ENCODE peak calls at places on chromosomes 1 and 21, in six cellular contexts. Z is stomach, Y is uterus, Q is gastrocnemius medialis, O is IMR-90, M is transverse colon. C is an unnamed sample.

GRCh38 chr1:145960468-145961108 is 2.8 kb upstream of the LIX1L start:
- DNase-seq in Z (peak), Y (peak), Q (peak), O (peak), M (peak), C (peak)

GRCh38 chr1:73105755-73106154 is 823.4 kb upstream of the NEGR1 start:
- DNase-seq in Z (no peak), Y (no peak), Q (no peak), O (no peak), M (no peak), C (no peak)

GRCh38 chr1:173474097-173474779 is 2.9 kb upstream of the PRDX6 start:
- DNase-seq in Z (no peak), Y (no peak), Q (no peak), O (peak), M (peak), C (no peak)

GRCh38 chr1:208601569-208601968 is 357.4 kb upstream of the PLXNA2 start:
- DNase-seq in Z (no peak), Y (no peak), Q (no peak), O (no peak), M (no peak), C (no peak)

GRCh38 chr1:71228236-71228635 is 147.4 kb upstream of the ZRANB2 start:
- DNase-seq in Z (no peak), Y (no peak), Q (no peak), O (no peak), M (no peak), C (no peak)

GRCh38 chr1:192805832-192806323 is 3.0 kb upstream of the RGS2 start:
- DNase-seq in Z (no peak), Y (no peak), Q (no peak), O (peak), M (no peak), C (no peak)

GRCh38 chr1:11629184-11629583 is 25.0 kb downstream of the FBXO2 start:
- DNase-seq in Z (no peak), Y (no peak), Q (no peak), O (no peak), M (no peak), C (no peak)

GRCh38 chr1:98325646-98326441 is 335.7 kb upstream of the SNX7 start:
- DNase-seq in Z (peak), Y (no peak), Q (peak), O (peak), M (peak), C (peak)

GRCh38 chr1:243715285-243715684 is 134.8 kb downstream of the AKT3 start:
- DNase-seq in Z (no peak), Y (no peak), Q (no peak), O (no peak), M (no peak), C (no peak)

GRCh38 chr1:234845097-234845660 is 235.2 kb upstream of the IRF2BP2 start:
- DNase-seq in Z (no peak), Y (no peak), Q (no peak), O (no peak), M (no peak), C (no peak)

GRCh38 chr1:24257373-24257772 is 61.8 kb upstream of the GRHL3 start:
- DNase-seq in Z (no peak), Y (no peak), Q (no peak), O (no peak), M (no peak), C (no peak)

GRCh38 chr1:34066921-34067603 is 98.0 kb downstream of the CSMD2 start:
- DNase-seq in Z (no peak), Y (no peak), Q (no peak), O (peak), M (no peak), C (no peak)

GRCh38 chr1:248596615-248597014 is 885 bp downstream of the OR2T10 start:
- DNase-seq in Z (no peak), Y (no peak), Q (no peak), O (no peak), M (no peak), C (no peak)

GRCh38 chr1:158146739-158147138 is 34.0 kb upstream of the CD1D start:
- DNase-seq in Z (no peak), Y (no peak), Q (no peak), O (no peak), M (no peak), C (no peak)

GRCh38 chr1:168135982-168136708 is 585 bp downstream of the GPR161 start:
- DNase-seq in Z (no peak), Y (peak), Q (no peak), O (peak), M (peak), C (peak)

GRCh38 chr1:4587721-4588120 is 66.7 kb upstream of the AJAP1 start:
- DNase-seq in Z (no peak), Y (no peak), Q (no peak), O (no peak), M (no peak), C (peak)

GRCh38 chr1:164611754-164612642 is 53.0 kb downstream of the PBX1 start:
- DNase-seq in Z (peak), Y (peak), Q (peak), O (peak), M (peak), C (peak)

GRCh38 chr1:210496063-210496462 is 167.4 kb downstream of the HHAT start:
- DNase-seq in Z (no peak), Y (no peak), Q (no peak), O (peak), M (no peak), C (no peak)

GRCh38 chr1:154987326-154987725 is 4.2 kb downstream of the FLAD1 start:
- DNase-seq in Z (no peak), Y (no peak), Q (no peak), O (no peak), M (no peak), C (no peak)

GRCh38 chr1:154992721-154993571 is 440 bp upstream of the LENEP start:
- DNase-seq in Z (no peak), Y (no peak), Q (no peak), O (peak), M (no peak), C (no peak)

GRCh38 chr1:154988053-154988954 is 5.1 kb upstream of the LENEP start:
- DNase-seq in Z (no peak), Y (no peak), Q (no peak), O (no peak), M (no peak), C (no peak)

GRCh38 chr1:154990276-154990675 is 3.1 kb upstream of the LENEP start:
- DNase-seq in Z (no peak), Y (no peak), Q (no peak), O (no peak), M (no peak), C (no peak)

GRCh38 chr1:154989195-154989860 is 4.1 kb upstream of the LENEP start:
- DNase-seq in Z (no peak), Y (no peak), Q (no peak), O (no peak), M (no peak), C (no peak)
- TF ChIP-seq POLR2A in Z (no peak), Y (no peak), Q (no peak), O (no peak), M (no peak), C (no peak)

GRCh38 chr1:116516631-116517030 is 54.2 kb downstream of the CD58 start:
- DNase-seq in Z (no peak), Y (no peak), Q (no peak), O (no peak), M (no peak), C (no peak)

GRCh38 chr1:116525440-116525839 is 45.4 kb downstream of the CD58 start:
- DNase-seq in Z (no peak), Y (no peak), Q (no peak), O (no peak), M (no peak), C (no peak)

GRCh38 chr1:116518400-116518799 is 52.4 kb downstream of the CD58 start:
- DNase-seq in Z (no peak), Y (no peak), Q (no peak), O (no peak), M (no peak), C (no peak)

GRCh38 chr1:116515702-116516101 is 55.1 kb downstream of the CD58 start:
- DNase-seq in Z (no peak), Y (no peak), Q (no peak), O (no peak), M (no peak), C (no peak)

DNA sequence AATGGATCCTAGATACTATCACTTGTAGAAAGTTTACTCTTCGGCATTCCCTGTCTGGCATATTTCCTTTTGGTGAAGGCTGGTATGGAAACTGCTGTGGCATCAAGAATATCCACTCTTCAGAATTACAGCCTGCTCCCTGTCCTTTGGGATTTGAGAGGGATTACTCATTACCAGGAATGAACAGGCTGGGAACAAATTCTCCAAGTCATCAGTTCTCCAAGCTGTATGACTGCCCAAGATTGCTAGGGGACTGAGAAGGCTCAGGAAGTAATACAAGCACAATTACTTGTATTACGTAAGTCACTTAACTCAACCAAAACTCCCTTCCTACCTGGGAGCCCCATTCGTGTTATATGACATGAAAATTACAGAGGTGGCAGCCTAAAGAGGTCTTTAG is 49.6 kb downstream of the CD58 start:
- DNase-seq in Z (no peak), Y (no peak), Q (no peak), O (peak), M (no peak), C (no peak)
- TF ChIP-seq POLR2A in Z (no peak), Y (no peak), Q (no peak), O (no peak), M (no peak), C (no peak)

DNA sequence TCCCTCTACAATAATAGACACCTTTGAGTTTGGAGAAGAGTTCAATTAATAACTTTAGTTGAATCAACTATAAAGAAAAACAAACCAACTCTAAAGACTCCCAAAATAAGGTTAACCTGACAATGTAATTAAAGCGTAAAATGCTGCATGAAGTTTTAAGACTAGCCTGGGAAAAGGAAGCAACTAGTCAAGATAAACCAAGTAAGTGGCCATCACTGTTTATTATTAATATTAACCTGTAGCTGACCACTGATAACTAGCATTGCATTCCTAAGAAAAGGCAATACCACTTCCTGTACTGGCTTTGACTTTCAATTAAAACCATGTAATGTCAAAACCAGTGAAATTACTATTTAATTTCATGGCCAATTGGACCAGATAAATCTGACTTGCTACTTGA is 3.0 kb downstream of the PPP1R15B start:
- DNase-seq in Z (no peak), Y (no peak), Q (no peak), O (no peak), M (no peak), C (no peak)
- TF ChIP-seq POLR2A in Z (no peak), Y (no peak), Q (no peak), O (no peak), M (no peak), C (no peak)

DNA sequence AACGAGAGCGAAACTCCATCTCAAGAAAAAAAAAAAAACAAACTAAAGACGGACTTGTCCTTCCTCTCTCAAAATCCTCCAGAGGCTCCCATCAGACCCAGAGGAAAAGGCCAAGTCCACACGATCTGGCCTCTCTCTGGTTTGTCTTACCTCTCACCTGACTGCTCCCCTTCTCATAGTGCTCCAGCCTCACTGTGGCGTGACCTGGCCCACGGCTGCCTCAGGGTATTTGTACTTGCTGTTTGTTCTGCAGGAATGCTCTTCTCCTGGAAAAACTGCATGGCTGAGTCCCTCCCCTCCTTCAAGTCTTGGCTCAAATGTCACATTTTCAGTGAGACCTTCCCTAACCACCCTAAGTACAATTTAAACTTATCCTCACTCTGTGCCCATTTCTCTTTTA is 8.0 kb upstream of the BRWD1 start:
- DNase-seq in Z (no peak), Y (no peak), Q (no peak), O (peak), M (no peak), C (no peak)
- TF ChIP-seq POLR2A in Z (no peak), Y (no peak), Q (no peak), O (no peak), M (no peak), C (no peak)

DNA sequence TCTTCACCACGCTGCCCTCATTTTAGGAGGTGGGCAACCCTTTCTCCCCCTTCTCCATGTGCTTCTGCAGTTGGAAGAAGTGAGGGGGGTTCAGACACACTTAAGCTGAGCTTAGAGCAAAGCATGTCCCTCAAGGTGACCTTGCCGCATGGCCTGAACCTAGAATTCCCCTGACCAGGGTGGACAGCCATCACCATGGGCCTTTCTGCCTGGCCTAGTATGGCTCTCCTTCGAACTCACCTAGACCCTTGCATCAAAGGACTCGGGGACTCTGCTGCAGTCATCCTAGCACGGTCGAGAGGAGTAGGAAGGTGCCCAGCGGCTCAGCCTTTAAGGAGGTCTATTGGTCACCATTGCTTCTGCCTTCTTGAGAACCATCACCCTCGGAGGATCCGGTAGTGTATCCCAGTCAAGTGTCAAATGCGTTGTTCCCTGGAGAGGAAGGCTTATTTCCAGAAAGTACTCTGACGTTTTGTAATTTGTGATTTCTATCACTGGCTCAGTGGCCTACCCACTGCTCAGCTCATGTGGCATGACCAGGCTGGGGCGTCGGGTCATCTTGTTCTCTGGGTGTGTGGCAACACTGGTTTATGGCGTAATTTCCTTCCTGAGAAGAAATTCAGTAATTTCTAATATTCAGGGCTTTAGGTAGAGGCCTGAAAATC is at the start of gene KCNE1:
- DNase-seq in Z (no peak), Y (no peak), Q (no peak), O (no peak), M (no peak), C (peak)
- TF ChIP-seq POLR2A in Z (no peak), Y (no peak), Q (peak), O (no peak), M (peak), C (no peak)

DNA sequence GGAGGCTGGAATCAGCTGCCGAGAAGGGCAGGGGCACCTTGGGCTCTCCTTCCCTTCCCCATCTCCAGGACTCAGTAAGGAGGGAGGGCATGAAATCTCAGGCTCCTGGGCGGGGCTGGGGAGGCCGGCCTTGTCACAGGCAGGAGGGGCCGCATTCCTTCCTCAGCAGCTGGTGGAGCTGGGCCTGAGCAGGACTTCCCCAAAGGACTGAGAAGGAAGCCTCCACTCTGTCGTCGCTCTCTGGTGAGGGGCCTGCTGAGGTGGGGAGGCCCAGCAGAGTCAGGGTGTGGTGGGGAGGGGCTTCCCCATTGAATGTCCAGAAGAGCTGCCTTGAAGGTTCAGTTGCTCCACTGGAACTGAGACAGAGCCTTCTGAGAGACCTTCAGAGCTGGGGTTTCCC is 10.9 kb downstream of the KCNA10 start:
- DNase-seq in Z (peak), Y (no peak), Q (peak), O (peak), M (peak), C (peak)
- TF ChIP-seq POLR2A in Z (no peak), Y (no peak), Q (no peak), O (no peak), M (no peak), C (no peak)

GRCh38 chr21:33657124-33657842 is 15.0 kb downstream of the ITSN1 start:
- DNase-seq in Z (no peak), Y (no peak), Q (no peak), O (peak), M (peak), C (no peak)
- TF ChIP-seq POLR2A in Z (no peak), Y (no peak), Q (no peak), O (no peak), M (no peak), C (no peak)

DNA sequence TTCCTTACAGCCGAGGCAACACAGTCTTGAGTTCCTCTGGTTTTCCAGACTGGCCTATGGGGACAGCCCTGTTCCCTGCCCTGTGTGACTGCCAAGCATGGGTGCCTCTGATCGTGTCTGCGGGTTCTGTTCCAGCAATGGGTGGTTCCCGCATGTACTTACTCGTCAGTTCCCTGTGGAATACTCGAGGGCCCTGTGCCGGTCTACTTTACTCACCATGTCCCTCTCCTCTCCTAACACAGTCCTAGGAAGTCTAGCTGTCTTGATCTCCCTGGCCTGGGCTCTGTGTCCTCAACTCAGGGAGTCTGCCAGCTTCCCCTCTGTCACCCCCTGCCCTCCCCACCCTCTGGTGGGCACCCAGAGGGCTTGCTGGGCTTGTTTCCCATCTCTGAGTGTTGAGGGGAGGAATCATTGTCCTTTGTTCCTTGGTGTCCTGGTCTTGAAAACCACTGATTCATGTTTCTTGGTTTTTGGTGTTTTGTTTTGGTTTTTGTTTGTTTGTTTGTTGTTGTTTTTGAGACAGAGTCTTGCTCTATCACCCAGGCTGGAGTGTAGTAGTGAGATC is 36.0 kb downstream of the TRAPPC10 start:
- DNase-seq in Z (no peak), Y (no peak), Q (no peak), O (no peak), M (no peak), C (no peak)
- TF ChIP-seq POLR2A in Z (no peak), Y (no peak), Q (no peak), O (no peak), M (no peak), C (no peak)

C was measured in thyroid gland.